ENCODE peak calls at places on chromosomes 7 and 10, in ten cellular contexts. One of them, this sample, is unnamed.

GRCh38 chr7:16345979-16346958 is 75.1 kb downstream of the CRPPA start:
- DNase-seq in activated naive CD4-positive, alpha-beta T cell: no peak
- DNase-seq in SK-N-DZ: no peak
- DNase-seq in stimulated activated CD8-positive, alpha-beta memory T cell treated with anti-CD3 and anti-CD28 coated beads, Interleukin-12 subunit alpha, Interleukin-12 subunit beta, amount 100 ng/mL, for 1 hour: no peak
- DNase-seq in stimulated activated naive CD8-positive, alpha-beta T cell treated with anti-CD3 and anti-CD28 coated beads, Interleukin-15, Interleukin-2, amounts not matched to agents 100 U/mL and 50 U/mL, for 24 hours: no peak
- DNase-seq in Caki2: peak
- DNase-seq in T-cell: no peak
- DNase-seq in AG09309: peak
- DNase-seq in NCI-H460: peak
- DNase-seq in heart right ventricle: no peak
- DNase-seq in this sample: no peak

GRCh38 chr7:100485514-100485913 is 1.8 kb downstream of the NYAP1 start:
- DNase-seq in SK-N-DZ: no peak
- DNase-seq in activated naive CD4-positive, alpha-beta T cell: no peak
- DNase-seq in heart right ventricle: no peak
- DNase-seq in AG09309: no peak
- DNase-seq in T-cell: no peak
- DNase-seq in NCI-H460: no peak
- DNase-seq in stimulated activated CD8-positive, alpha-beta memory T cell treated with anti-CD3 and anti-CD28 coated beads, Interleukin-12 subunit alpha, Interleukin-12 subunit beta, amount 100 ng/mL, for 1 hour: no peak
- DNase-seq in stimulated activated naive CD8-positive, alpha-beta T cell treated with anti-CD3 and anti-CD28 coated beads, Interleukin-15, Interleukin-2, amounts not matched to agents 100 U/mL and 50 U/mL, for 24 hours: no peak
- DNase-seq in Caki2: no peak
- DNase-seq in this sample: no peak

GRCh38 chr7:140084972-140085371 is 22.2 kb upstream of the PARP12 start:
- DNase-seq in NCI-H460: peak
- DNase-seq in heart right ventricle: no peak
- DNase-seq in stimulated activated naive CD8-positive, alpha-beta T cell treated with anti-CD3 and anti-CD28 coated beads, Interleukin-15, Interleukin-2, amounts not matched to agents 100 U/mL and 50 U/mL, for 24 hours: peak
- DNase-seq in AG09309: no peak
- DNase-seq in Caki2: no peak
- DNase-seq in SK-N-DZ: no peak
- DNase-seq in T-cell: no peak
- DNase-seq in stimulated activated CD8-positive, alpha-beta memory T cell treated with anti-CD3 and anti-CD28 coated beads, Interleukin-12 subunit alpha, Interleukin-12 subunit beta, amount 100 ng/mL, for 1 hour: no peak
- DNase-seq in activated naive CD4-positive, alpha-beta T cell: no peak
- DNase-seq in this sample: no peak

GRCh38 chr10:13891542-13892431 is 305.0 kb downstream of the PRPF18 start:
- DNase-seq in activated naive CD4-positive, alpha-beta T cell: no peak
- DNase-seq in Caki2: no peak
- DNase-seq in AG09309: no peak
- DNase-seq in heart right ventricle: peak
- DNase-seq in stimulated activated CD8-positive, alpha-beta memory T cell treated with anti-CD3 and anti-CD28 coated beads, Interleukin-12 subunit alpha, Interleukin-12 subunit beta, amount 100 ng/mL, for 1 hour: no peak
- DNase-seq in T-cell: no peak
- DNase-seq in stimulated activated naive CD8-positive, alpha-beta T cell treated with anti-CD3 and anti-CD28 coated beads, Interleukin-15, Interleukin-2, amounts not matched to agents 100 U/mL and 50 U/mL, for 24 hours: peak
- DNase-seq in SK-N-DZ: peak
- DNase-seq in NCI-H460: no peak
- DNase-seq in this sample: peak

GRCh38 chr7:124688991-124689390 is 76.6 kb downstream of the GPR37 start:
- DNase-seq in NCI-H460: no peak
- DNase-seq in stimulated activated naive CD8-positive, alpha-beta T cell treated with anti-CD3 and anti-CD28 coated beads, Interleukin-15, Interleukin-2, amounts not matched to agents 100 U/mL and 50 U/mL, for 24 hours: no peak
- DNase-seq in heart right ventricle: no peak
- DNase-seq in SK-N-DZ: no peak
- DNase-seq in activated naive CD4-positive, alpha-beta T cell: no peak
- DNase-seq in T-cell: no peak
- DNase-seq in AG09309: no peak
- DNase-seq in Caki2: no peak
- DNase-seq in stimulated activated CD8-positive, alpha-beta memory T cell treated with anti-CD3 and anti-CD28 coated beads, Interleukin-12 subunit alpha, Interleukin-12 subunit beta, amount 100 ng/mL, for 1 hour: no peak
- DNase-seq in this sample: no peak

GRCh38 chr10:130362308-130362761 is 226.1 kb downstream of the GLRX3 start:
- DNase-seq in SK-N-DZ: peak
- DNase-seq in AG09309: no peak
- DNase-seq in stimulated activated naive CD8-positive, alpha-beta T cell treated with anti-CD3 and anti-CD28 coated beads, Interleukin-15, Interleukin-2, amounts not matched to agents 100 U/mL and 50 U/mL, for 24 hours: no peak
- DNase-seq in NCI-H460: no peak
- DNase-seq in heart right ventricle: peak
- DNase-seq in activated naive CD4-positive, alpha-beta T cell: no peak
- DNase-seq in Caki2: peak
- DNase-seq in T-cell: no peak
- DNase-seq in stimulated activated CD8-positive, alpha-beta memory T cell treated with anti-CD3 and anti-CD28 coated beads, Interleukin-12 subunit alpha, Interleukin-12 subunit beta, amount 100 ng/mL, for 1 hour: no peak
- DNase-seq in this sample: no peak

GRCh38 chr7:23470290-23471089 is at the start of gene IGF2BP3:
- DNase-seq in T-cell: no peak
- DNase-seq in NCI-H460: peak
- DNase-seq in Caki2: peak
- DNase-seq in SK-N-DZ: peak
- DNase-seq in stimulated activated CD8-positive, alpha-beta memory T cell treated with anti-CD3 and anti-CD28 coated beads, Interleukin-12 subunit alpha, Interleukin-12 subunit beta, amount 100 ng/mL, for 1 hour: no peak
- DNase-seq in heart right ventricle: no peak
- DNase-seq in stimulated activated naive CD8-positive, alpha-beta T cell treated with anti-CD3 and anti-CD28 coated beads, Interleukin-15, Interleukin-2, amounts not matched to agents 100 U/mL and 50 U/mL, for 24 hours: peak
- DNase-seq in AG09309: no peak
- DNase-seq in activated naive CD4-positive, alpha-beta T cell: no peak
- DNase-seq in this sample: peak

GRCh38 chr7:5452937-5453540 is 29.4 kb upstream of the TNRC18 start:
- DNase-seq in NCI-H460: no peak
- DNase-seq in stimulated activated naive CD8-positive, alpha-beta T cell treated with anti-CD3 and anti-CD28 coated beads, Interleukin-15, Interleukin-2, amounts not matched to agents 100 U/mL and 50 U/mL, for 24 hours: no peak
- DNase-seq in heart right ventricle: no peak
- DNase-seq in AG09309: no peak
- DNase-seq in SK-N-DZ: peak
- DNase-seq in stimulated activated CD8-positive, alpha-beta memory T cell treated with anti-CD3 and anti-CD28 coated beads, Interleukin-12 subunit alpha, Interleukin-12 subunit beta, amount 100 ng/mL, for 1 hour: no peak
- DNase-seq in activated naive CD4-positive, alpha-beta T cell: no peak
- DNase-seq in T-cell: no peak
- DNase-seq in Caki2: no peak
- DNase-seq in this sample: no peak

GRCh38 chr10:94630017-94630688 is 53.4 kb upstream of the CYP2C18 start:
- DNase-seq in stimulated activated CD8-positive, alpha-beta memory T cell treated with anti-CD3 and anti-CD28 coated beads, Interleukin-12 subunit alpha, Interleukin-12 subunit beta, amount 100 ng/mL, for 1 hour: no peak
- DNase-seq in AG09309: no peak
- DNase-seq in stimulated activated naive CD8-positive, alpha-beta T cell treated with anti-CD3 and anti-CD28 coated beads, Interleukin-15, Interleukin-2, amounts not matched to agents 100 U/mL and 50 U/mL, for 24 hours: no peak
- DNase-seq in Caki2: peak
- DNase-seq in NCI-H460: peak
- DNase-seq in T-cell: no peak
- DNase-seq in activated naive CD4-positive, alpha-beta T cell: no peak
- DNase-seq in SK-N-DZ: peak
- DNase-seq in heart right ventricle: no peak
- DNase-seq in this sample: no peak

GRCh38 chr10:124603376-124604213 is 140.6 kb downstream of the FAM53B start:
- DNase-seq in T-cell: no peak
- DNase-seq in NCI-H460: no peak
- DNase-seq in stimulated activated CD8-positive, alpha-beta memory T cell treated with anti-CD3 and anti-CD28 coated beads, Interleukin-12 subunit alpha, Interleukin-12 subunit beta, amount 100 ng/mL, for 1 hour: no peak
- DNase-seq in Caki2: no peak
- DNase-seq in stimulated activated naive CD8-positive, alpha-beta T cell treated with anti-CD3 and anti-CD28 coated beads, Interleukin-15, Interleukin-2, amounts not matched to agents 100 U/mL and 50 U/mL, for 24 hours: peak
- DNase-seq in heart right ventricle: peak
- DNase-seq in SK-N-DZ: no peak
- DNase-seq in AG09309: no peak
- DNase-seq in activated naive CD4-positive, alpha-beta T cell: no peak
- DNase-seq in this sample: no peak

GRCh38 chr7:40922316-40922670 is 780.6 kb downstream of the INHBA start:
- DNase-seq in NCI-H460: no peak
- DNase-seq in stimulated activated naive CD8-positive, alpha-beta T cell treated with anti-CD3 and anti-CD28 coated beads, Interleukin-15, Interleukin-2, amounts not matched to agents 100 U/mL and 50 U/mL, for 24 hours: no peak
- DNase-seq in AG09309: peak
- DNase-seq in T-cell: no peak
- DNase-seq in heart right ventricle: no peak
- DNase-seq in stimulated activated CD8-positive, alpha-beta memory T cell treated with anti-CD3 and anti-CD28 coated beads, Interleukin-12 subunit alpha, Interleukin-12 subunit beta, amount 100 ng/mL, for 1 hour: no peak
- DNase-seq in Caki2: peak
- DNase-seq in activated naive CD4-positive, alpha-beta T cell: no peak
- DNase-seq in SK-N-DZ: no peak
- DNase-seq in this sample: no peak

GRCh38 chr7:17802056-17802455 is 138.2 kb downstream of the SNX13 start:
- DNase-seq in heart right ventricle: no peak
- DNase-seq in SK-N-DZ: no peak
- DNase-seq in activated naive CD4-positive, alpha-beta T cell: no peak
- DNase-seq in stimulated activated naive CD8-positive, alpha-beta T cell treated with anti-CD3 and anti-CD28 coated beads, Interleukin-15, Interleukin-2, amounts not matched to agents 100 U/mL and 50 U/mL, for 24 hours: no peak
- DNase-seq in NCI-H460: peak
- DNase-seq in stimulated activated CD8-positive, alpha-beta memory T cell treated with anti-CD3 and anti-CD28 coated beads, Interleukin-12 subunit alpha, Interleukin-12 subunit beta, amount 100 ng/mL, for 1 hour: no peak
- DNase-seq in T-cell: no peak
- DNase-seq in AG09309: no peak
- DNase-seq in Caki2: no peak
- DNase-seq in this sample: no peak

GRCh38 chr10:22615819-22616499 is 98.4 kb downstream of the PIP4K2A start:
- DNase-seq in NCI-H460: no peak
- DNase-seq in heart right ventricle: peak
- DNase-seq in SK-N-DZ: no peak
- DNase-seq in stimulated activated naive CD8-positive, alpha-beta T cell treated with anti-CD3 and anti-CD28 coated beads, Interleukin-15, Interleukin-2, amounts not matched to agents 100 U/mL and 50 U/mL, for 24 hours: peak
- DNase-seq in T-cell: no peak
- DNase-seq in activated naive CD4-positive, alpha-beta T cell: no peak
- DNase-seq in Caki2: peak
- DNase-seq in AG09309: no peak
- DNase-seq in stimulated activated CD8-positive, alpha-beta memory T cell treated with anti-CD3 and anti-CD28 coated beads, Interleukin-12 subunit alpha, Interleukin-12 subunit beta, amount 100 ng/mL, for 1 hour: no peak
- DNase-seq in this sample: peak

GRCh38 chr10:36182059-36182654 is 540.1 kb upstream of the FZD8 start:
- DNase-seq in T-cell: no peak
- DNase-seq in stimulated activated naive CD8-positive, alpha-beta T cell treated with anti-CD3 and anti-CD28 coated beads, Interleukin-15, Interleukin-2, amounts not matched to agents 100 U/mL and 50 U/mL, for 24 hours: no peak
- DNase-seq in activated naive CD4-positive, alpha-beta T cell: no peak
- DNase-seq in Caki2: no peak
- DNase-seq in stimulated activated CD8-positive, alpha-beta memory T cell treated with anti-CD3 and anti-CD28 coated beads, Interleukin-12 subunit alpha, Interleukin-12 subunit beta, amount 100 ng/mL, for 1 hour: no peak
- DNase-seq in SK-N-DZ: no peak
- DNase-seq in NCI-H460: no peak
- DNase-seq in AG09309: no peak
- DNase-seq in heart right ventricle: no peak
- DNase-seq in this sample: no peak

GRCh38 chr7:117011419-117012260 is 58.3 kb downstream of the ST7 start:
- DNase-seq in SK-N-DZ: no peak
- DNase-seq in activated naive CD4-positive, alpha-beta T cell: no peak
- DNase-seq in stimulated activated naive CD8-positive, alpha-beta T cell treated with anti-CD3 and anti-CD28 coated beads, Interleukin-15, Interleukin-2, amounts not matched to agents 100 U/mL and 50 U/mL, for 24 hours: no peak
- DNase-seq in heart right ventricle: no peak
- DNase-seq in T-cell: no peak
- DNase-seq in stimulated activated CD8-positive, alpha-beta memory T cell treated with anti-CD3 and anti-CD28 coated beads, Interleukin-12 subunit alpha, Interleukin-12 subunit beta, amount 100 ng/mL, for 1 hour: no peak
- DNase-seq in AG09309: no peak
- DNase-seq in Caki2: no peak
- DNase-seq in NCI-H460: no peak
- DNase-seq in this sample: no peak

GRCh38 chr10:11237571-11237970 is 219.9 kb downstream of the CELF2 start:
- DNase-seq in T-cell: no peak
- DNase-seq in heart right ventricle: no peak
- DNase-seq in NCI-H460: no peak
- DNase-seq in AG09309: no peak
- DNase-seq in SK-N-DZ: no peak
- DNase-seq in Caki2: no peak
- DNase-seq in stimulated activated CD8-positive, alpha-beta memory T cell treated with anti-CD3 and anti-CD28 coated beads, Interleukin-12 subunit alpha, Interleukin-12 subunit beta, amount 100 ng/mL, for 1 hour: no peak
- DNase-seq in activated naive CD4-positive, alpha-beta T cell: no peak
- DNase-seq in stimulated activated naive CD8-positive, alpha-beta T cell treated with anti-CD3 and anti-CD28 coated beads, Interleukin-15, Interleukin-2, amounts not matched to agents 100 U/mL and 50 U/mL, for 24 hours: peak
- DNase-seq in this sample: no peak

This sample was measured in NCI-H510A.